ENCODE peak calls at places on chromosomes 1 and 21, in seven cellular contexts. X is upper lobe of left lung, R is HepG2, S is sigmoid colon, K is transverse colon, Y is H1, Z is SK-N-SH. L is an unnamed sample.

GRCh38 chr21:36325373-36326010 is 5.5 kb downstream of the MORC3 start:
- DNase-seq in K (no peak), S (no peak), Y (no peak), Z (no peak), R (peak; percentile 42), X (no peak), L (no peak)

GRCh38 chr1:231951399-231951798 is 324.8 kb downstream of the DISC1 start:
- DNase-seq in K (no peak), Z (no peak), X (no peak), S (no peak), R (no peak), Y (no peak), L (no peak)

GRCh38 chr21:28633803-28634572 is 358.7 kb downstream of the LTN1 start:
- DNase-seq in K (no peak), S (no peak), R (no peak), Z (no peak), Y (no peak), X (no peak), L (no peak)

GRCh38 chr1:117641536-117641935 is 35.7 kb downstream of the TENT5C start:
- DNase-seq in Y (no peak), R (no peak), Z (no peak), S (no peak), K (no peak), X (no peak), L (no peak)

GRCh38 chr21:26061437-26061836 is 109.1 kb downstream of the APP start:
- DNase-seq in R (no peak), Z (no peak), S (no peak), X (no peak), K (no peak), Y (no peak), L (no peak)

GRCh38 chr1:94827434-94827833 is 7.3 kb downstream of the SLC44A3 start:
- DNase-seq in K (no peak), X (no peak), Y (no peak), S (no peak), R (no peak), Z (no peak), L (no peak)

GRCh38 chr1:13725714-13726175 is 25.8 kb downstream of the PRDM2 start:
- DNase-seq in X (no peak), Y (no peak), S (no peak), K (peak; percentile 59), R (peak; percentile 20), Z (peak; percentile 26), L (no peak)

GRCh38 chr1:36910886-36911540 is 123.3 kb downstream of the GRIK3 start:
- DNase-seq in Y (no peak), R (no peak), S (no peak), X (no peak), Z (no peak), K (no peak), L (no peak)

GRCh38 chr1:84871181-84871580 is 21.8 kb downstream of the LPAR3 start:
- DNase-seq in X (no peak), Z (no peak), Y (no peak), R (no peak), S (no peak), K (no peak), L (no peak)

GRCh38 chr1:178057131-178057765 is 36.7 kb upstream of the RASAL2 start:
- DNase-seq in S (no peak), Y (no peak), R (no peak), X (no peak), K (no peak), Z (no peak), L (no peak)

GRCh38 chr1:207754942-207755689 is 3.3 kb downstream of the CD46 start:
- DNase-seq in X (no peak), Y (no peak), Z (no peak), S (no peak), R (no peak), K (no peak), L (no peak)

GRCh38 chr1:176880954-176881595 is 283.4 kb downstream of the ASTN1 start:
- DNase-seq in Z (peak; percentile 75), Y (peak; percentile 64), S (peak; percentile 81), R (peak; percentile 52), K (peak; percentile 66), X (no peak), L (peak; percentile 75)

GRCh38 chr1:247906504-247907047 is 11.2 kb downstream of the OR2W3 start:
- DNase-seq in K (peak; percentile 25), Z (no peak), Y (no peak), R (no peak), X (no peak), S (no peak), L (no peak)

GRCh38 chr1:64758233-64758632 is 13.4 kb downstream of the RAVER2 start:
- DNase-seq in R (no peak), Z (no peak), K (no peak), X (no peak), Y (no peak), S (no peak), L (no peak)

GRCh38 chr1:11720033-11720376 is 15.9 kb upstream of the AGTRAP start:
- DNase-seq in X (no peak), S (no peak), Z (no peak), Y (no peak), R (no peak), K (no peak), L (no peak)

GRCh38 chr1:88890790-88891317 is 513 bp downstream of the GTF2B start:
- DNase-seq in Z (peak; percentile 39), K (peak; percentile 28), Y (no peak), S (no peak), X (no peak), R (peak; percentile 36), L (no peak)

GRCh38 chr1:228096416-228097332 is 6.5 kb downstream of the C1orf35 start:
- DNase-seq in K (no peak), Y (no peak), R (no peak), Z (peak; percentile 3), S (peak; percentile 59), X (no peak), L (peak; percentile 50)

GRCh38 chr1:226732856-226733291 is 6.2 kb downstream of the ITPKB start:
- DNase-seq in R (no peak), Y (no peak), K (no peak), S (no peak), Z (no peak), X (no peak), L (no peak)

GRCh38 chr1:23810818-23811420 is 10.4 kb upstream of the GALE start:
- DNase-seq in S (no peak), K (peak; percentile 85), X (no peak), Y (no peak), Z (peak; percentile 63), R (no peak), L (no peak)

GRCh38 chr21:41166947-41167346 is 1.0 kb upstream of the BACE2 start:
- DNase-seq in Y (no peak), R (no peak), K (no peak), S (peak; percentile 84), Z (peak; percentile 20), X (no peak), L (peak; percentile 81)

GRCh38 chr1:200992382-200993101 is 31.0 kb downstream of the KIF21B start:
- DNase-seq in S (no peak), Y (no peak), K (no peak), R (no peak), Z (no peak), X (no peak), L (no peak)

DNA sequence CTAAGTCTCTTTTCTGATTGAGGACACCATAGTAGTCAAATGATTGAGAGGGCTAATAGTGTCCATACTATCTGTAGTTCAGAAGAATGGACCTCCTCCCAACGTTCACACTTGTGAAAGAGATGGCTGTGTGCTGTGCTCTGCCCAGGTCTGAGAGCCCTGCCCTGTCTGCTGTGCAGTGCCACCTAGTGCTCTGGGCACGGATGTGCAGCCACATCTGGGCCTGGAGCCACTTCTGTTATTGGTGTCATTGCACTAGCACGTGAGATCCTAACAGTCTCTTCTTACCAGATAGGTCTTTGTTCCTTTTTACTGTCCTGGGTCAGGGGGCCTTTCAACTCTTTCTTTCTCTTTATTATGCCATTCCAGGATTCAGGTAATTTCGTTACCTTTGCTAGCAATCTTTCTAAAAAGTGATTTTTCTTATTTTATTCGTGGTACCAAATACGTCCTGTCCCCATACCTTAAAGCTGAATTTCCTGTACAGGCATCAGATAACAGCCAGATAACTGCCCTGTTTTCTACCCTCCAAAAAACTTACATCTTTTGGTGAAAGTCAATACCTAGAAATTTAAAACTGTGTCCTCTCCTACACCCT is 21.7 kb downstream of the INTS3 start:
- DNase-seq in R (peak; percentile 70), X (peak; percentile 60), Z (peak; percentile 86), K (peak; percentile 89), Y (peak; percentile 49), S (peak; percentile 95), L (peak; percentile 93)
- TF ChIP-seq POLR2AphosphoS5 in R (no peak), X (peak; percentile 35), Z (no peak), K (peak; percentile 26), Y (no peak), S (peak; percentile 66), L (peak; percentile 49)

GRCh38 chr1:182671779-182672486 is 12.5 kb downstream of the RGS8 start:
- DNase-seq in X (peak; percentile 73), R (no peak), S (no peak), Y (no peak), K (no peak), Z (peak; percentile 64), L (no peak)
- TF ChIP-seq CTCF in X (no peak), R (no peak), S (no peak), Y (no peak), K (no peak), Z (no peak), L (no peak)

GRCh38 chr1:219173758-219174671 is at the start of gene LYPLAL1:
- DNase-seq in Y (peak; percentile 67), Z (peak; percentile 93), K (peak; percentile 91), R (peak; percentile 74), X (peak; percentile 99), S (peak; percentile 94), L (peak; percentile 89)
- TF ChIP-seq EP300 in Y (no peak), Z (no peak), K (no peak), R (no peak), X (no peak), S (no peak), L (no peak)

GRCh38 chr1:21941370-21941769 is 4.3 kb upstream of the HSPG2 start:
- DNase-seq in K (no peak), X (no peak), Z (no peak), Y (no peak), S (no peak), R (no peak), L (no peak)

GRCh38 chr1:21938791-21939538 is 1.9 kb upstream of the HSPG2 start:
- DNase-seq in Y (no peak), K (no peak), X (no peak), R (no peak), Z (no peak), S (peak; percentile 74), L (no peak)

GRCh38 chr1:21937372-21938121 is 437 bp upstream of the HSPG2 start:
- DNase-seq in S (peak; percentile 94), K (peak; percentile 81), Y (no peak), Z (peak; percentile 99), X (peak; percentile 97), R (peak; percentile 72), L (no peak)

GRCh38 chr1:21940492-21940891 is 3.4 kb upstream of the HSPG2 start:
- DNase-seq in S (no peak), Z (no peak), X (no peak), K (no peak), Y (no peak), R (no peak), L (no peak)

GRCh38 chr1:21939650-21940374 is 2.7 kb upstream of the HSPG2 start:
- DNase-seq in Y (no peak), X (no peak), Z (peak; percentile 52), S (peak; percentile 96), R (peak; percentile 83), K (peak; percentile 81), L (peak; percentile 93)
- TF ChIP-seq POLR2AphosphoS5 in Y (no peak), X (no peak), Z (peak; percentile 41), S (peak; percentile 81), R (no peak), K (peak; percentile 83), L (peak; percentile 15)